ENCODE peak calls at places on chromosomes 1 and 21, in eight cellular contexts. H is EL, O is astrocyte of the hippocampus, P is SW 1271, S is GOT3, U is bronchial epithelial cell, E is keratinocyte, F is substantia nigra. V is an unnamed sample.

GRCh38 chr1:232570007-232570406 is 59.9 kb downstream of the SIPA1L2 start:
- DNase-seq in O (peak), F (no peak), P (no peak), U (no peak), S (no peak), H (no peak), E (no peak), V (no peak)

GRCh38 chr1:229342902-229343587 is at the start of gene CCSAP:
- DNase-seq in U (no peak), S (no peak), E (no peak), O (peak), F (peak), H (peak), P (no peak), V (no peak)

GRCh38 chr21:44368711-44369446 is 15.5 kb downstream of the TRPM2 start:
- DNase-seq in E (no peak), P (no peak), S (no peak), U (no peak), H (no peak), O (no peak), F (no peak), V (no peak)

GRCh38 chr1:79235221-79236002 is 228.9 kb upstream of the ADGRL4 start:
- DNase-seq in O (peak), P (no peak), S (no peak), F (no peak), E (no peak), H (no peak), U (no peak), V (no peak)

GRCh38 chr1:67683306-67683705 is 1.7 kb upstream of the GADD45A start:
- DNase-seq in O (peak), H (peak), U (peak), F (no peak), E (no peak), S (no peak), P (no peak), V (no peak)

GRCh38 chr1:208775841-208776240 is 531.7 kb upstream of the PLXNA2 start:
- DNase-seq in H (no peak), F (no peak), O (no peak), S (no peak), E (no peak), P (no peak), U (no peak), V (no peak)

GRCh38 chr1:100219879-100220278 is 29.8 kb downstream of the DBT start:
- DNase-seq in S (no peak), U (peak), P (no peak), O (no peak), E (no peak), H (peak), F (no peak), V (no peak)

GRCh38 chr1:155008015-155008941 is 5.7 kb downstream of the ZBTB7B start:
- DNase-seq in H (no peak), U (no peak), E (no peak), F (no peak), P (no peak), O (no peak), S (no peak), V (no peak)

GRCh38 chr1:97680894-97681293 is 239.9 kb downstream of the DPYD start:
- DNase-seq in O (no peak), E (no peak), F (no peak), P (no peak), U (peak), S (no peak), H (no peak), V (no peak)

V was measured in SIG-M5.